ENCODE peak calls at places on chromosomes 16 and 17, in eight cellular contexts. K is breast epithelium; E is thyroid gland; M is GM23248; W is CD4-positive, alpha-beta memory T cell; P is pancreas; R is CD8-positive, alpha-beta T cell; O is spleen. Z is an unnamed sample.
A peak's percentile ranks its signal among the peaks of the same experiment; 100 is the strongest.

GRCh38 chr17:74181341-74181740 is 22.1 kb upstream of the RPL38 start:
- DNase-seq in R (no peak), P (no peak), K (no peak), E (no peak), M (no peak), W (no peak), O (peak; percentile 27), Z (no peak)

GRCh38 chr17:46772879-46773620 is 45.4 kb downstream of the WNT3 start:
- DNase-seq in O (no peak), W (no peak), R (no peak), K (no peak), E (no peak), M (no peak), P (peak; percentile 53), Z (no peak)

GRCh38 chr16:19168173-19169080 is at the start of gene SYT17:
- DNase-seq in K (no peak), P (peak; percentile 80), E (peak; percentile 61), O (peak; percentile 74), R (no peak), W (no peak), M (peak; percentile 29), Z (no peak)

GRCh38 chr17:72806011-72806410 is 286.5 kb downstream of the SLC39A11 start:
- DNase-seq in E (no peak), M (no peak), P (no peak), W (no peak), K (no peak), R (no peak), O (no peak), Z (no peak)

GRCh38 chr16:10622036-10622921 is 41.9 kb upstream of the EMP2 start:
- DNase-seq in R (no peak), P (no peak), M (no peak), O (no peak), W (no peak), E (no peak), K (no peak), Z (no peak)

GRCh38 chr16:65572156-65572555 is 450.3 kb upstream of the CDH11 start:
- DNase-seq in O (no peak), W (no peak), E (no peak), R (no peak), P (no peak), M (peak; percentile 86), K (no peak), Z (no peak)

GRCh38 chr17:37446027-37446426 is 39.3 kb downstream of the TADA2A start:
- DNase-seq in W (no peak), O (no peak), E (no peak), K (no peak), P (no peak), M (no peak), R (no peak), Z (peak; percentile 81)

GRCh38 chr17:41787021-41787418 is 509 bp upstream of the JUP start:
- DNase-seq in W (no peak), E (no peak), P (no peak), O (no peak), K (no peak), M (no peak), R (no peak), Z (no peak)

GRCh38 chr17:7308625-7309433 is 1.4 kb downstream of the EIF5A start:
- DNase-seq in R (peak; percentile 82), M (peak; percentile 94), W (peak; percentile 93), O (peak; percentile 91), K (peak; percentile 74), P (peak; percentile 80), E (peak; percentile 81), Z (peak; percentile 83)

GRCh38 chr16:58494981-58495860 is 4.7 kb upstream of the NDRG4 start:
- DNase-seq in E (peak; percentile 45), O (peak; percentile 67), K (peak; percentile 49), M (peak; percentile 88), R (peak; percentile 47), W (peak; percentile 50), P (no peak), Z (peak; percentile 86)

GRCh38 chr17:43832168-43832975 is 574 bp downstream of the MPP3 start:
- DNase-seq in R (peak; percentile 7), M (peak; percentile 91), E (peak; percentile 52), P (peak; percentile 82), K (no peak), O (peak; percentile 72), W (no peak), Z (peak; percentile 77)

GRCh38 chr17:4956493-4957061 is 5.7 kb downstream of the ENO3 start:
- DNase-seq in K (no peak), E (peak; percentile 14), O (no peak), W (peak; percentile 29), M (no peak), P (no peak), R (peak; percentile 55), Z (no peak)

GRCh38 chr17:67442787-67443624 is 65.9 kb downstream of the PITPNC1 start:
- DNase-seq in M (no peak), E (no peak), R (no peak), K (no peak), O (no peak), W (no peak), P (no peak), Z (peak; percentile 80)

GRCh38 chr16:59047114-59047513 is 313.0 kb upstream of the GOT2 start:
- DNase-seq in K (no peak), R (no peak), P (no peak), E (no peak), O (no peak), M (no peak), W (no peak), Z (no peak)

GRCh38 chr17:2128011-2128410 is 73.1 kb downstream of the HIC1 start:
- DNase-seq in P (no peak), E (no peak), K (no peak), R (no peak), M (no peak), W (no peak), O (no peak), Z (no peak)

GRCh38 chr16:67969286-67970039 is 1.0 kb upstream of the SLC12A4 start:
- DNase-seq in W (peak; percentile 28), R (no peak), M (no peak), O (peak; percentile 74), P (peak; percentile 67), E (no peak), K (no peak), Z (no peak)
- H3K4me3 ChIP-seq in W (peak overlapping the region; percentile 91), R (peak overlapping the region; percentile 97), M (peak overlapping the region; percentile 94), O (peak overlapping the region; percentile 84), P (peak overlapping the region; percentile 89), E (peak overlapping the region; percentile 94), K (peak overlapping the region; percentile 89), Z (no peak overlapping the region)

DNA sequence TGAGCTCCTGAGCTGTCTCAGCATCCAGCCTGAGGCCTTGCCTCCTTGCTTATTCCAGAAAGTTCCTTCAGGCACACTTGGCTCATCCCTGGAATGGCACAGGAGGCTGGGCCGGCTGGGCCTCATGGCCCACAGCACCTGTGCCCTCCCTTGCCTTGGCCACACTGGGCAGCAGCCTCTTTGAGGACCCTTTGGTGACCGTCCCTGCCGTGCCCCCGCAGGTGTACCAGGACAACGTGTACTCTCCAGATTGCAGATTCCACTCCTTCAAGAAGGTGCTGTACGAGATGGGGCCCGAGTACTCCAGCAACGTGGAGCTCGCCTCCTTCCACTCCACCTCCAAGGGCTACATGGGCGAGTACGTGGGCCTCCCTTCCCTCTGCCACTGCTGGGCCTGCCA is 34.2 kb downstream of the GPT2 start:
- DNase-seq in E (no peak), K (no peak), M (no peak), P (no peak), W (no peak), R (no peak), O (no peak), Z (no peak)
- H3K36me3 ChIP-seq in E (peaks cover under 1% of the 10 kb centered on the region), K (no peaks in the 10 kb centered on the region), M (peaks cover 27% of the 10 kb centered on the region), P (peaks cover 33% of the 10 kb centered on the region), W (no peaks in the 10 kb centered on the region), R (no peaks in the 10 kb centered on the region), O (peaks cover 6% of the 10 kb centered on the region), Z (peaks cover 91% of the 10 kb centered on the region)

DNA sequence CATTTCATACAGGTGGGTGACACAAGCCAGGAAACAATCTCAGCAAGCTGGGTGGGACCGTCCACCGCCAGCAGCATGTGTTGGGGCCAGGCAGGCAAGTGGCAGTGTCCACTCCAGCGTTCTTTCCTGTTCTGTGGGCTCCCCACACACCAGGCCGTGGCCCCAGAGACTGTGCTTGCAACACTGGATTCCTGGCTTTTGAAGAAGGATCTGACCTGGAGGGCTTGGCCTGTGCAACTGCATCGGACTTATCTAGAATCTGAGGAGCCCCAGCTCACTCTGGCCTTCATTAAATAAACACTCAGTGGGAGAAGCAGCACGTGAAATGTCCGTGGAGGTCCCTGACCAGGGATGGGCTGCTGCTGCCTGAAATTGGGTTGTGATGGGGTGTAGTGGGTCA is 3.2 kb downstream of the KSR1 start:
- DNase-seq in W (no peak), P (no peak), R (no peak), E (peak; percentile 23), M (no peak), K (no peak), O (no peak), Z (no peak)
- H3K4me1 ChIP-seq in W (peaks cover 31% of the 10 kb centered on the region), P (peaks cover 33% of the 10 kb centered on the region), R (peaks cover 23% of the 10 kb centered on the region), E (peaks cover 41% of the 10 kb centered on the region), M (peaks cover 13% of the 10 kb centered on the region), K (no peaks in the 10 kb centered on the region), O (peaks cover 24% of the 10 kb centered on the region), Z (peaks cover 12% of the 10 kb centered on the region)

DNA sequence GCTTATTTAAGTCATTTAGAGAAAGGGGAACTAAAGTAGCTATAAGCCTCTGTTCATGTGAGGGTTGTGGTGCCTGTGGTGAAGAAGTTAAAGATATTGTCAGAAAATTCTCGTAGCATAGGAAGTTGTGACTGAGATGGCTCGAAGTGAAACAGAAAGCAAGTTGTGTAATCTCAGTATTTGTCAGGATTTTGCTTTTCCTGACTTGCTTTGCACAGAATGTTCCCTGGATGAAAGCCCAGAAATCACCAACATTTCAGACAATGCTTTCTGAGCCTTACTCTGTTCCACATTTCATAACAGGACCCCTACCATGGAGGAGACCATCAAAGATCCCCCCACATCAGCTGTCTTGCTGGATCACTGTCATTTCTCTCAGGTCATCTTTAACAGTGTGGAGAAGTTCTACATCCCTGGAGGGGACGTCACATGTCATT is 10.6 kb downstream of the CALCOCO2 start:
- DNase-seq in R (no peak), W (peak; percentile 61), K (no peak), E (peak; percentile 22), M (peak; percentile 87), P (no peak), O (no peak), Z (no peak)
- H3K4me3 ChIP-seq in R (peak overlapping the region; percentile 38), W (peak overlapping the region; percentile 61), K (peak overlapping the region; percentile 31), E (peak overlapping the region; percentile 11), M (peak overlapping the region; percentile 86), P (no peak overlapping the region), O (peak overlapping the region; percentile 8), Z (no peak overlapping the region)